ENCODE peak calls at places on chromosomes 13 and 19, in eight cellular contexts. Q is AG10803, R is neural progenitor cell, T is endothelial cell, L is breast epithelium, M is fibroblast of lung, Z is tibial nerve, H is IMR-90. Y is an unnamed sample.

GRCh38 chr13:101327844-101328243 is 88.5 kb downstream of the NALCN start:
- DNase-seq in Z (no peak), H (peak; percentile 2), T (no peak), L (no peak), R (no peak), Q (no peak), M (peak; percentile 45), Y (no peak)

GRCh38 chr19:55622242-55622969 is 2.0 kb downstream of the ZNF784 start:
- DNase-seq in Q (no peak), Z (no peak), L (no peak), H (no peak), T (no peak), M (no peak), R (no peak), Y (no peak)

GRCh38 chr13:39370554-39370953 is 232.4 kb downstream of the LHFPL6 start:
- DNase-seq in H (peak; percentile 40), L (no peak), R (no peak), T (no peak), Q (peak; percentile 78), Z (no peak), M (no peak), Y (peak; percentile 30)

GRCh38 chr13:33232883-33233282 is 52.7 kb downstream of the STARD13 start:
- DNase-seq in T (no peak), Q (no peak), H (no peak), Z (no peak), R (no peak), L (no peak), M (no peak), Y (no peak)

GRCh38 chr13:108220042-108220441 is 1.9 kb downstream of the ABHD13 start:
- DNase-seq in R (no peak), M (no peak), H (no peak), Q (no peak), L (no peak), T (no peak), Z (no peak), Y (no peak)

GRCh38 chr13:23375007-23375971 is 58.2 kb downstream of the SACS start:
- DNase-seq in T (peak; percentile 98), L (peak; percentile 94), Q (peak; percentile 95), H (peak; percentile 92), R (peak; percentile 97), M (peak; percentile 94), Z (peak; percentile 92), Y (peak; percentile 90)

GRCh38 chr19:27793128-27793643 is 1419.8 kb downstream of the UQCRFS1 start:
- DNase-seq in Q (peak; percentile 75), Z (peak; percentile 63), H (peak; percentile 58), R (peak; percentile 90), T (peak; percentile 18), L (peak; percentile 62), M (peak; percentile 72), Y (peak; percentile 71)

GRCh38 chr19:49434907-49435577 is 6.3 kb downstream of the SLC17A7 start:
- DNase-seq in L (no peak), H (no peak), Q (no peak), Z (no peak), R (no peak), M (no peak), T (no peak), Y (no peak)

GRCh38 chr19:44738603-44739585 is 9.6 kb upstream of the BCL3 start:
- DNase-seq in M (no peak), L (no peak), R (no peak), Z (no peak), H (no peak), T (no peak), Q (no peak), Y (no peak)

GRCh38 chr13:112247471-112248405 is 128.4 kb upstream of the SPACA7 start:
- DNase-seq in R (no peak), M (no peak), L (no peak), Z (no peak), H (no peak), T (no peak), Q (no peak), Y (no peak)

GRCh38 chr13:30301827-30302226 is 5.5 kb downstream of the KATNAL1 start:
- DNase-seq in R (no peak), L (no peak), H (no peak), Z (no peak), T (no peak), Q (no peak), M (no peak), Y (peak; percentile 23)

GRCh38 chr13:102323012-102323411 is 78.8 kb downstream of the FGF14 start:
- DNase-seq in M (no peak), Z (no peak), H (no peak), L (no peak), Q (no peak), T (no peak), R (no peak), Y (no peak)

GRCh38 chr19:53947624-53948023 is 15.1 kb upstream of the CACNG8 start:
- DNase-seq in R (peak; percentile 56), Z (no peak), H (no peak), L (no peak), T (peak; percentile 30), Q (no peak), M (no peak), Y (no peak)
- TF ChIP-seq CTCF in R (peak; percentile 41), Z (no peak), H (no peak), L (no peak), T (no peak), Q (peak; percentile 1), M (no peak), Y (no peak)

GRCh38 chr13:85969331-85969730 is 170.1 kb upstream of the SLITRK6 start:
- DNase-seq in M (no peak), Z (no peak), R (no peak), Q (no peak), T (no peak), H (no peak), L (no peak), Y (no peak)

GRCh38 chr13:85974604-85975366 is 175.6 kb upstream of the SLITRK6 start:
- DNase-seq in T (no peak), M (no peak), R (no peak), Q (no peak), H (no peak), Z (no peak), L (no peak), Y (no peak)

GRCh38 chr13:85970727-85971126 is 171.5 kb upstream of the SLITRK6 start:
- DNase-seq in M (peak; percentile 60), L (no peak), T (no peak), H (no peak), Z (no peak), Q (no peak), R (no peak), Y (no peak)
- TF ChIP-seq CTCF in M (no peak), L (no peak), T (no peak), H (peak; percentile 11), Z (no peak), Q (no peak), R (peak; percentile 48), Y (no peak)

DNA sequence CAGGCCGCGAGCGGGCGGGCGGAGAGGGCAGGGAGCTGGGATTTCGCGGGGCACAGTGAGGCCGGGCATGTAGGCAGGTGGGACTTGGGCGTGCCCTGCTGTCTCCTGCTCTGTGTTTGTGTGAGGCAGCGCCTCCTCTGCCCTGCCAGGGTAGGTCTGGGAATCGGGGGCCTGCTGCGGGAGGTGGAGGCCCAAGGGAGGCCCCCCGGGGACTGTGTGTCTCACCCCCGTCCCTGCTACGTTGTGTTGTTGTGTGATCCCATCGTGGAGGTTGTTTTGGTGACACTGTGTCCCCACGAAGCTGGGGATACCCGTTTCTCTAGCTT is 957 bp downstream of the FXYD1 start:
- DNase-seq in L (no peak), Q (no peak), T (no peak), Z (no peak), H (no peak), R (no peak), M (no peak), Y (no peak)
- TF ChIP-seq CTCF in L (no peak), Q (no peak), T (no peak), Z (no peak), H (no peak), R (no peak), M (no peak), Y (peak; percentile 17)

DNA sequence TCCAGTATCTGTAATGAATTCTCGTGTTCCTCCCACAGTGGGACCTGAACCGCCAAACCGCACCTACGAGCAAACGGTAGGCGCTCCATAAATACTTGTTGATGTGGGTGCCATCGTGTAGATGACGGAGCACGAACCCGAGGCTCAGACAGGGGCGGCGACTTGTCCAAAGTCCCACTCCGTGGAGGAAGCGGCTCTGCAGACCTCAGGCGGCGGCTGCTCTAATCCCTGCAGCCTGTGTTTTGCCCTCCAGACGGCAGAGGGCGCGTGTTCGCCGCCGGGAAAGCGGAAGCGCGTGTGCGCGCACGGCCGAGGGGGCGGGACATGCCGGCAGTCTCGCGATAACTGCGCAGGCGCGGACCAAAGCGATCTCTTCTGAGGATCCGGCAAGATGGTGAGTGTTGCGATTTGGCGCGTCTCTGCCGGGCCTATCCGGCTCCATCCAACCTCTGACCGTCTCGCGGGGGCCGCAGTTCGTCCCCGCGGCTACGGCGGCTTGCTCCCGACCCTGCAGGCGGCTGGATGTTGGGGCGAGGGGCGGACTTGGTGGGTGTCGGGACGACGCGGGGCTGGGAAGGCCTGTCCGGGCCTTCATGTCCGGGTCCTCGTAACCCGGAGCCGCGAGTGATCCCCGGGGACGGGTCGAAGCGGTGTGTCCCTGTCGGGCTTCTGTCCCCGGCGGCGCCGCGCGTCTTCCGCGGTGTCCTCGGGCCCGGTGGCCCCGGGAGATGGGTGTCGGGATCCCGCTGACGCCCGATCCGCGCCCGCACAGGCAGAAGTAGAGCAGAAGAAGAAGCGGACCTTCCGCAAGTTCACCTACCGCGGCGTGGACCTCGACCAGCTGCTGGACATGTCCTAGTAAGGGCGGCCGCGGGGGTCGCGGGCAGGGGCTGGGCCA is at the start of gene RPS15:
- DNase-seq in M (peak; percentile 96), R (peak; percentile 97), Z (peak; percentile 89), L (peak; percentile 97), T (peak; percentile 97), H (peak; percentile 94), Q (peak; percentile 94), Y (peak; percentile 92)
- TF ChIP-seq CTCF in M (peak; percentile 73), R (peak; percentile 93), Z (peak; percentile 96), L (peak; percentile 88), T (peak; percentile 90), H (peak; percentile 97), Q (peak; percentile 77), Y (peak; percentile 94)

GRCh38 chr19:7459773-7460172 is 29.1 kb downstream of the PEX11G start:
- DNase-seq in H (no peak), M (no peak), Z (no peak), R (no peak), L (no peak), Q (no peak), T (no peak), Y (no peak)

GRCh38 chr19:7460562-7460966 is 28.3 kb downstream of the PEX11G start:
- DNase-seq in H (peak; percentile 44), T (no peak), R (no peak), Q (no peak), M (no peak), Z (no peak), L (no peak), Y (no peak)

GRCh38 chr19:7458675-7459074 is 30.2 kb downstream of the PEX11G start:
- DNase-seq in H (no peak), L (no peak), Q (no peak), Z (no peak), T (no peak), R (no peak), M (no peak), Y (no peak)

GRCh38 chr19:7463575-7463974 is 25.3 kb downstream of the PEX11G start:
- DNase-seq in M (no peak), Z (no peak), Q (no peak), H (no peak), T (no peak), R (no peak), L (no peak), Y (no peak)

GRCh38 chr19:7461841-7462629 is 26.8 kb downstream of the PEX11G start:
- DNase-seq in Q (no peak), H (no peak), L (no peak), T (no peak), R (peak; percentile 23), M (no peak), Z (no peak), Y (no peak)
- TF ChIP-seq CTCF in Q (no peak), H (no peak), L (no peak), T (no peak), R (peak; percentile 20), M (no peak), Z (no peak), Y (peak; percentile 32)

GRCh38 chr19:6271251-6271650 is 8.5 kb downstream of the MLLT1 start:
- DNase-seq in Z (no peak), R (no peak), M (peak; percentile 28), T (no peak), Q (peak; percentile 44), L (no peak), H (peak; percentile 43), Y (no peak)
- TF ChIP-seq CTCF in Z (peak; percentile 17), R (peak; percentile 29), M (peak; percentile 28), T (no peak), Q (peak; percentile 43), L (no peak), H (peak; percentile 43), Y (peak; percentile 70)

Y was measured in HFFc6.